ENCODE peak calls at places on chromosomes 13 and 19, in four cellular contexts. One of them, this sample, is unnamed.

GRCh38 chr19:41116261-41116660 is 2.0 kb downstream of the CYP2F1 start:
- DNase-seq in lung microvascular endothelial cell: no peak
- DNase-seq in mucosa of gallbladder: no peak
- DNase-seq in mucosa of descending colon: no peak
- DNase-seq in this sample: no peak

GRCh38 chr19:15721208-15721607 is 6.6 kb upstream of the OR10H2 start:
- DNase-seq in lung microvascular endothelial cell: no peak
- DNase-seq in mucosa of gallbladder: no peak
- DNase-seq in mucosa of descending colon: no peak
- DNase-seq in this sample: no peak

GRCh38 chr13:41960195-41960699 is 662 bp downstream of the VWA8 start:
- DNase-seq in lung microvascular endothelial cell: peak; percentile 15
- DNase-seq in mucosa of gallbladder: no peak
- DNase-seq in mucosa of descending colon: no peak
- DNase-seq in this sample: peak; percentile 46

GRCh38 chr19:2289714-2290435 is 7.9 kb upstream of the PEAK3 start:
- DNase-seq in lung microvascular endothelial cell: no peak
- DNase-seq in mucosa of gallbladder: no peak
- DNase-seq in mucosa of descending colon: peak; percentile 35
- DNase-seq in this sample: no peak

GRCh38 chr19:45152504-45153338 is 8.1 kb downstream of the NKPD1 start:
- DNase-seq in lung microvascular endothelial cell: peak; percentile 66
- DNase-seq in mucosa of gallbladder: peak; percentile 60
- DNase-seq in mucosa of descending colon: peak; percentile 56
- DNase-seq in this sample: no peak

GRCh38 chr13:109357751-109358150 is 428.6 kb downstream of the IRS2 start:
- DNase-seq in lung microvascular endothelial cell: no peak
- DNase-seq in mucosa of gallbladder: no peak
- DNase-seq in mucosa of descending colon: no peak
- DNase-seq in this sample: no peak

GRCh38 chr19:35349614-35350521 is 2.2 kb downstream of the FFAR1 start:
- DNase-seq in lung microvascular endothelial cell: no peak
- DNase-seq in mucosa of gallbladder: no peak
- DNase-seq in mucosa of descending colon: no peak
- DNase-seq in this sample: no peak

GRCh38 chr13:73138276-73138950 is 79.6 kb downstream of the KLF5 start:
- DNase-seq in lung microvascular endothelial cell: no peak
- DNase-seq in mucosa of gallbladder: peak; percentile 51
- DNase-seq in mucosa of descending colon: peak; percentile 26
- DNase-seq in this sample: peak; percentile 21

GRCh38 chr13:95153647-95154405 is 147.4 kb downstream of the ABCC4 start:
- DNase-seq in lung microvascular endothelial cell: peak; percentile 82
- DNase-seq in mucosa of gallbladder: no peak
- DNase-seq in mucosa of descending colon: no peak
- DNase-seq in this sample: no peak

GRCh38 chr13:19601749-19602725 is 31.4 kb upstream of the MPHOSPH8 start:
- DNase-seq in lung microvascular endothelial cell: peak; percentile 44
- DNase-seq in mucosa of gallbladder: no peak
- DNase-seq in mucosa of descending colon: peak; percentile 30
- DNase-seq in this sample: peak; percentile 58

GRCh38 chr19:34353546-34353945 is 11.4 kb upstream of the GPI start:
- DNase-seq in lung microvascular endothelial cell: no peak
- DNase-seq in mucosa of gallbladder: no peak
- DNase-seq in mucosa of descending colon: no peak
- DNase-seq in this sample: no peak

GRCh38 chr19:19510432-19510831 is 4.9 kb downstream of the TSSK6 start:
- DNase-seq in lung microvascular endothelial cell: no peak
- DNase-seq in mucosa of gallbladder: no peak
- DNase-seq in mucosa of descending colon: no peak
- DNase-seq in this sample: no peak

GRCh38 chr19:46993622-46994021 is 26.0 kb upstream of the NPAS1 start:
- DNase-seq in lung microvascular endothelial cell: no peak
- DNase-seq in mucosa of gallbladder: no peak
- DNase-seq in mucosa of descending colon: no peak
- DNase-seq in this sample: no peak

GRCh38 chr13:93226065-93226622 is 463 bp upstream of the GPC6 start:
- DNase-seq in lung microvascular endothelial cell: no peak
- DNase-seq in mucosa of gallbladder: no peak
- DNase-seq in mucosa of descending colon: no peak
- DNase-seq in this sample: peak; percentile 52

GRCh38 chr19:980133-980998 is 3.8 kb upstream of the WDR18 start:
- DNase-seq in lung microvascular endothelial cell: no peak
- DNase-seq in mucosa of gallbladder: peak; percentile 40
- DNase-seq in mucosa of descending colon: no peak
- DNase-seq in this sample: peak; percentile 86